ENCODE peak calls at places on chromosome 16, in six cellular contexts. One of them, this sample, is unnamed. For H3K4me1, the result is how much of the 10 kb centered on the place peaks cover.

GRCh38 chr16:57042157-57043111 is 49.9 kb upstream of the CPNE2 start:
- DNase-seq in right cardiac atrium: no peak
- DNase-seq in tibial artery: no peak
- DNase-seq in Caco-2: no peak
- DNase-seq in naive thymus-derived CD4-positive, alpha-beta T cell: peak
- DNase-seq in heart left ventricle: no peak
- DNase-seq in this sample: no peak

GRCh38 chr16:29729116-29729521 is 16.7 kb downstream of the C16orf54 start:
- DNase-seq in right cardiac atrium: no peak
- DNase-seq in tibial artery: no peak
- DNase-seq in Caco-2: peak
- DNase-seq in naive thymus-derived CD4-positive, alpha-beta T cell: no peak
- DNase-seq in heart left ventricle: no peak
- DNase-seq in this sample: peak

GRCh38 chr16:1932050-1933028 is 10.7 kb downstream of the MSRB1 start:
- DNase-seq in right cardiac atrium: no peak
- DNase-seq in tibial artery: no peak
- DNase-seq in Caco-2: peak
- DNase-seq in naive thymus-derived CD4-positive, alpha-beta T cell: no peak
- DNase-seq in heart left ventricle: no peak
- DNase-seq in this sample: no peak

GRCh38 chr16:49618955-49619354 is 237.0 kb downstream of the ZNF423 start:
- DNase-seq in right cardiac atrium: no peak
- DNase-seq in tibial artery: no peak
- DNase-seq in Caco-2: no peak
- DNase-seq in naive thymus-derived CD4-positive, alpha-beta T cell: no peak
- DNase-seq in heart left ventricle: no peak
- DNase-seq in this sample: no peak

GRCh38 chr16:85912271-85912974 is 13.5 kb downstream of the IRF8 start:
- DNase-seq in right cardiac atrium: no peak
- DNase-seq in tibial artery: no peak
- DNase-seq in Caco-2: no peak
- DNase-seq in naive thymus-derived CD4-positive, alpha-beta T cell: no peak
- DNase-seq in heart left ventricle: no peak
- DNase-seq in this sample: peak

GRCh38 chr16:27315333-27316037 is 1.7 kb downstream of the IL4R start:
- DNase-seq in right cardiac atrium: peak
- DNase-seq in tibial artery: peak
- DNase-seq in Caco-2: peak
- DNase-seq in naive thymus-derived CD4-positive, alpha-beta T cell: peak
- DNase-seq in heart left ventricle: peak
- DNase-seq in this sample: peak

GRCh38 chr16:12971216-12971615 is 69.8 kb downstream of the SHISA9 start:
- DNase-seq in right cardiac atrium: peak
- DNase-seq in tibial artery: no peak
- DNase-seq in Caco-2: no peak
- DNase-seq in naive thymus-derived CD4-positive, alpha-beta T cell: no peak
- DNase-seq in heart left ventricle: no peak
- DNase-seq in this sample: no peak

GRCh38 chr16:397736-398332 is 835 bp downstream of the NME4 start:
- DNase-seq in right cardiac atrium: peak
- DNase-seq in tibial artery: peak
- DNase-seq in Caco-2: peak
- DNase-seq in naive thymus-derived CD4-positive, alpha-beta T cell: peak
- DNase-seq in heart left ventricle: peak
- DNase-seq in this sample: peak

GRCh38 chr16:87368029-87368765 is 15.4 kb downstream of the FBXO31 start:
- DNase-seq in right cardiac atrium: no peak
- DNase-seq in tibial artery: no peak
- DNase-seq in Caco-2: no peak
- DNase-seq in naive thymus-derived CD4-positive, alpha-beta T cell: no peak
- DNase-seq in heart left ventricle: no peak
- DNase-seq in this sample: no peak

GRCh38 chr16:27246439-27246838 is 22.1 kb downstream of the NSMCE1 start:
- DNase-seq in right cardiac atrium: no peak
- DNase-seq in tibial artery: no peak
- DNase-seq in Caco-2: no peak
- DNase-seq in naive thymus-derived CD4-positive, alpha-beta T cell: no peak
- DNase-seq in heart left ventricle: no peak
- DNase-seq in this sample: no peak

GRCh38 chr16:79071424-79071823 is 529.1 kb downstream of the MAF start:
- DNase-seq in right cardiac atrium: peak
- DNase-seq in tibial artery: no peak
- DNase-seq in Caco-2: no peak
- DNase-seq in naive thymus-derived CD4-positive, alpha-beta T cell: no peak
- DNase-seq in heart left ventricle: no peak
- DNase-seq in this sample: no peak

GRCh38 chr16:3152273-3153076 is 17.6 kb downstream of the ZNF213 start:
- DNase-seq in right cardiac atrium: peak
- DNase-seq in tibial artery: peak
- DNase-seq in Caco-2: peak
- DNase-seq in naive thymus-derived CD4-positive, alpha-beta T cell: peak
- DNase-seq in heart left ventricle: peak
- DNase-seq in this sample: peak

GRCh38 chr16:77213542-77214108 is 14.4 kb downstream of the SYCE1L start:
- DNase-seq in right cardiac atrium: peak
- DNase-seq in tibial artery: no peak
- DNase-seq in Caco-2: no peak
- DNase-seq in naive thymus-derived CD4-positive, alpha-beta T cell: no peak
- DNase-seq in heart left ventricle: peak
- DNase-seq in this sample: no peak

GRCh38 chr16:50679266-50679665 is 1.8 kb downstream of the SNX20 start:
- DNase-seq in right cardiac atrium: no peak
- DNase-seq in tibial artery: peak
- DNase-seq in Caco-2: no peak
- DNase-seq in naive thymus-derived CD4-positive, alpha-beta T cell: no peak
- DNase-seq in heart left ventricle: no peak
- DNase-seq in this sample: no peak

GRCh38 chr16:29821663-29822115 is 1.4 kb downstream of the MVP start:
- DNase-seq in right cardiac atrium: peak
- DNase-seq in tibial artery: no peak
- DNase-seq in Caco-2: no peak
- DNase-seq in naive thymus-derived CD4-positive, alpha-beta T cell: no peak
- DNase-seq in heart left ventricle: no peak
- DNase-seq in this sample: no peak

GRCh38 chr16:63581560-63581959 is 1540.3 kb downstream of the CDH11 start:
- DNase-seq in right cardiac atrium: peak
- DNase-seq in tibial artery: no peak
- DNase-seq in Caco-2: no peak
- DNase-seq in naive thymus-derived CD4-positive, alpha-beta T cell: no peak
- DNase-seq in heart left ventricle: peak
- DNase-seq in this sample: no peak

GRCh38 chr16:29664133-29664912 is 1.3 kb downstream of the SPN start:
- DNase-seq in right cardiac atrium: no peak
- DNase-seq in tibial artery: no peak
- DNase-seq in Caco-2: no peak
- DNase-seq in naive thymus-derived CD4-positive, alpha-beta T cell: peak
- DNase-seq in heart left ventricle: no peak
- DNase-seq in this sample: no peak

GRCh38 chr16:85696761-85697160 is 8.0 kb upstream of the GINS2 start:
- DNase-seq in right cardiac atrium: no peak
- DNase-seq in tibial artery: no peak
- DNase-seq in Caco-2: no peak
- DNase-seq in naive thymus-derived CD4-positive, alpha-beta T cell: no peak
- DNase-seq in heart left ventricle: no peak
- DNase-seq in this sample: no peak

GRCh38 chr16:48602357-48603014 is 7.5 kb downstream of the N4BP1 start:
- DNase-seq in right cardiac atrium: no peak
- DNase-seq in tibial artery: no peak
- DNase-seq in Caco-2: no peak
- DNase-seq in naive thymus-derived CD4-positive, alpha-beta T cell: no peak
- DNase-seq in heart left ventricle: no peak
- DNase-seq in this sample: no peak

GRCh38 chr16:58024673-58025350 is 742 bp upstream of the MMP15 start:
- DNase-seq in right cardiac atrium: peak
- DNase-seq in tibial artery: no peak
- DNase-seq in Caco-2: peak
- DNase-seq in naive thymus-derived CD4-positive, alpha-beta T cell: peak
- DNase-seq in heart left ventricle: no peak
- DNase-seq in this sample: no peak

GRCh38 chr16:16062023-16062932 is 112.9 kb downstream of the ABCC1 start:
- DNase-seq in right cardiac atrium: no peak
- DNase-seq in tibial artery: no peak
- DNase-seq in Caco-2: no peak
- DNase-seq in naive thymus-derived CD4-positive, alpha-beta T cell: peak
- DNase-seq in heart left ventricle: no peak
- DNase-seq in this sample: no peak

GRCh38 chr16:2986623-2987188 is 6.5 kb upstream of the PKMYT1 start:
- DNase-seq in right cardiac atrium: no peak
- DNase-seq in tibial artery: no peak
- DNase-seq in Caco-2: no peak
- DNase-seq in naive thymus-derived CD4-positive, alpha-beta T cell: no peak
- DNase-seq in heart left ventricle: no peak
- DNase-seq in this sample: no peak

GRCh38 chr16:90057738-90058173 is 19.4 kb downstream of the PRDM7 start:
- DNase-seq in right cardiac atrium: no peak
- DNase-seq in tibial artery: no peak
- DNase-seq in Caco-2: peak
- DNase-seq in naive thymus-derived CD4-positive, alpha-beta T cell: no peak
- DNase-seq in heart left ventricle: no peak
- DNase-seq in this sample: no peak

GRCh38 chr16:85546585-85547447 is 66.3 kb upstream of the GSE1 start:
- DNase-seq in right cardiac atrium: no peak
- DNase-seq in tibial artery: no peak
- DNase-seq in Caco-2: no peak
- DNase-seq in naive thymus-derived CD4-positive, alpha-beta T cell: no peak
- DNase-seq in heart left ventricle: no peak
- DNase-seq in this sample: no peak

GRCh38 chr16:30184430-30185140 is 1.2 kb downstream of the CORO1A start:
- DNase-seq in right cardiac atrium: peak
- DNase-seq in tibial artery: no peak
- DNase-seq in Caco-2: no peak
- DNase-seq in naive thymus-derived CD4-positive, alpha-beta T cell: no peak
- DNase-seq in heart left ventricle: peak
- DNase-seq in this sample: peak

GRCh38 chr16:57815987-57816745 is 13.9 kb upstream of the KIFC3 start:
- DNase-seq in right cardiac atrium: peak
- DNase-seq in tibial artery: peak
- DNase-seq in Caco-2: peak
- DNase-seq in naive thymus-derived CD4-positive, alpha-beta T cell: no peak
- DNase-seq in heart left ventricle: peak
- DNase-seq in this sample: no peak

GRCh38 chr16:68436581-68436980 is 11.7 kb downstream of the SMPD3 start:
- DNase-seq in right cardiac atrium: no peak
- DNase-seq in tibial artery: no peak
- DNase-seq in Caco-2: no peak
- DNase-seq in naive thymus-derived CD4-positive, alpha-beta T cell: no peak
- DNase-seq in heart left ventricle: no peak
- DNase-seq in this sample: no peak

GRCh38 chr16:17270111-17270510 is 200.6 kb downstream of the XYLT1 start:
- DNase-seq in right cardiac atrium: no peak
- DNase-seq in tibial artery: no peak
- DNase-seq in Caco-2: no peak
- DNase-seq in naive thymus-derived CD4-positive, alpha-beta T cell: no peak
- DNase-seq in heart left ventricle: no peak
- DNase-seq in this sample: no peak
- H3K4me1 ChIP-seq in right cardiac atrium: under half
- H3K4me1 ChIP-seq in tibial artery: under half
- H3K4me1 ChIP-seq in Caco-2: under half
- H3K4me1 ChIP-seq in naive thymus-derived CD4-positive, alpha-beta T cell: under half
- H3K4me1 ChIP-seq in heart left ventricle: under half
- H3K4me1 ChIP-seq in this sample: under half

DNA sequence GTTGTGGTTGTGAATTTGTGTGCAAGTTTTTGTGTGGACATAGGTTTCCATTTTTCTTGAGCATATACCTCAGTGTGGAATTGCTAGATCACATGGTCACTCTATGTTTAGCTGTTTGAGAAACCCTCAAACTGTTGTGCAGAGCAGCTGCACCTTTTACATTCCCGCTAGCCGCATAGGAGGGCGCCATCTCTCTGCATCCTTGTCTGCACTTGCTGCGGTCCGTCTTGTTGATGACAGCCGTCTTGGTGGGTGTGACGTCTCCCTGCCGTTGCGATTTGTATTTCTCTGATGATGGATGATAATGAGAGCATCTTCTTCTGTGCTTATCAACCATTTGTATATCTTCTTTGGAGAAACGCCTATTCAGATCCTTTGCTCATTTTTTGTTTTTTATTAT is 25.1 kb upstream of the IL17C start:
- DNase-seq in right cardiac atrium: no peak
- DNase-seq in tibial artery: no peak
- DNase-seq in Caco-2: no peak
- DNase-seq in naive thymus-derived CD4-positive, alpha-beta T cell: no peak
- DNase-seq in heart left ventricle: no peak
- DNase-seq in this sample: no peak
- H3K4me1 ChIP-seq in right cardiac atrium: under half
- H3K4me1 ChIP-seq in tibial artery: under half
- H3K4me1 ChIP-seq in Caco-2: under half
- H3K4me1 ChIP-seq in naive thymus-derived CD4-positive, alpha-beta T cell: under half
- H3K4me1 ChIP-seq in heart left ventricle: under half
- H3K4me1 ChIP-seq in this sample: under half

GRCh38 chr16:19859166-19859565 is 25.5 kb downstream of the GPRC5B start:
- DNase-seq in right cardiac atrium: no peak
- DNase-seq in tibial artery: no peak
- DNase-seq in Caco-2: no peak
- DNase-seq in naive thymus-derived CD4-positive, alpha-beta T cell: no peak
- DNase-seq in heart left ventricle: no peak
- DNase-seq in this sample: no peak
- H3K4me1 ChIP-seq in right cardiac atrium: under half
- H3K4me1 ChIP-seq in tibial artery: under half
- H3K4me1 ChIP-seq in Caco-2: under half
- H3K4me1 ChIP-seq in naive thymus-derived CD4-positive, alpha-beta T cell: under half
- H3K4me1 ChIP-seq in heart left ventricle: under half
- H3K4me1 ChIP-seq in this sample: under half

GRCh38 chr16:4685776-4686496 is 7.4 kb upstream of the NUDT16L1 start:
- DNase-seq in right cardiac atrium: no peak
- DNase-seq in tibial artery: no peak
- DNase-seq in Caco-2: no peak
- DNase-seq in naive thymus-derived CD4-positive, alpha-beta T cell: no peak
- DNase-seq in heart left ventricle: no peak
- DNase-seq in this sample: no peak

GRCh38 chr16:4686497-4687210 is 6.7 kb upstream of the NUDT16L1 start:
- DNase-seq in right cardiac atrium: no peak
- DNase-seq in tibial artery: no peak
- DNase-seq in Caco-2: no peak
- DNase-seq in naive thymus-derived CD4-positive, alpha-beta T cell: no peak
- DNase-seq in heart left ventricle: no peak
- DNase-seq in this sample: no peak

GRCh38 chr16:4688674-4689045 is 4.7 kb upstream of the NUDT16L1 start:
- DNase-seq in right cardiac atrium: peak
- DNase-seq in tibial artery: peak
- DNase-seq in Caco-2: no peak
- DNase-seq in naive thymus-derived CD4-positive, alpha-beta T cell: no peak
- DNase-seq in heart left ventricle: no peak
- DNase-seq in this sample: no peak

GRCh38 chr16:4687946-4688673 is 5.3 kb upstream of the NUDT16L1 start:
- DNase-seq in right cardiac atrium: peak
- DNase-seq in tibial artery: peak
- DNase-seq in Caco-2: no peak
- DNase-seq in naive thymus-derived CD4-positive, alpha-beta T cell: no peak
- DNase-seq in heart left ventricle: no peak
- DNase-seq in this sample: no peak

DNA sequence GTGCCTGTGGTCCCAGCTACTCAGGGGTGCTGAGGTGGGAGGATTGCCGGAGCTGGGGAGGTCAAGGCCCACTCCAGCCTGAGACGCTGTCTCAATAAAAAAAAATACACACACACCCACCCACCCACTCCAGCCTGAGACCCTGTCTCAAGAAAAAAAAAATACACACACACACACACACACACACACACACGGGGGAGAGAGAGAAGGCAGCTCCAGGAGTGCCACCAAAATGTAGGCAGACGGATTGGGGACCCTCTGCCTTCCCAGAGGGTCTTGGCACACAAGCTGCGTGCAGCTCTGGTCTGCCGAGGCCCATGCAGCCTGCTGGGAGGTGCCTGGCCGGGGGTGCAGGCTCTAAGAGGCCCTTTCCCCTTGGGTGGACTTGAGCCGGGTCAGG is 5.9 kb upstream of the NUDT16L1 start:
- DNase-seq in right cardiac atrium: no peak
- DNase-seq in tibial artery: no peak
- DNase-seq in Caco-2: no peak
- DNase-seq in naive thymus-derived CD4-positive, alpha-beta T cell: no peak
- DNase-seq in heart left ventricle: no peak
- DNase-seq in this sample: no peak
- H3K4me1 ChIP-seq in right cardiac atrium: under half
- H3K4me1 ChIP-seq in tibial artery: under half
- H3K4me1 ChIP-seq in Caco-2: under half
- H3K4me1 ChIP-seq in naive thymus-derived CD4-positive, alpha-beta T cell: under half
- H3K4me1 ChIP-seq in heart left ventricle: under half
- H3K4me1 ChIP-seq in this sample: under half